ENCODE peak calls at places on chromosomes 16 and 17, in five cellular contexts. S is RPMI8226, R is RPMI7951, B is SK-MEL-5, D is heart right ventricle. Y is an unnamed sample.

GRCh38 chr17:67615736-67616135 is 102.0 kb upstream of the NOL11 start:
- DNase-seq in D (no peak), B (peak; percentile 77), S (no peak), R (peak; percentile 43), Y (peak; percentile 72)

GRCh38 chr17:50928662-50929061 is 62.5 kb upstream of the TOB1 start:
- DNase-seq in R (no peak), S (no peak), B (no peak), D (no peak), Y (no peak)

GRCh38 chr16:9521749-9522370 is 430.4 kb downstream of the HAPSTR1 start:
- DNase-seq in B (peak; percentile 69), S (no peak), R (peak; percentile 40), D (no peak), Y (peak; percentile 85)

GRCh38 chr17:76036497-76037380 is 9.6 kb upstream of the EVPL start:
- DNase-seq in B (no peak), R (no peak), S (no peak), D (no peak), Y (no peak)

GRCh38 chr17:30351730-30352129 is 17.9 kb upstream of the TMIGD1 start:
- DNase-seq in B (no peak), R (no peak), S (no peak), D (no peak), Y (no peak)

GRCh38 chr16:49641250-49641649 is 214.7 kb downstream of the ZNF423 start:
- DNase-seq in R (no peak), B (no peak), D (no peak), S (no peak), Y (no peak)

GRCh38 chr16:73231969-73232554 is 184.1 kb upstream of the ZFHX3 start:
- DNase-seq in S (no peak), R (no peak), B (no peak), D (no peak), Y (no peak)

GRCh38 chr17:61000911-61001310 is 323.3 kb downstream of the BCAS3 start:
- DNase-seq in R (peak; percentile 76), B (peak; percentile 88), S (no peak), D (no peak), Y (peak; percentile 60)

GRCh38 chr16:75382611-75383010 is 50.7 kb downstream of the CFDP1 start:
- DNase-seq in S (no peak), D (no peak), B (no peak), R (no peak), Y (no peak)

GRCh38 chr16:55653106-55653505 is 2.7 kb upstream of the SLC6A2 start:
- DNase-seq in S (no peak), D (no peak), B (no peak), R (no peak), Y (no peak)

GRCh38 chr17:69269174-69269998 is 40.8 kb upstream of the ABCA10 start:
- DNase-seq in B (peak; percentile 43), R (peak; percentile 20), S (no peak), D (peak; percentile 4), Y (peak; percentile 38)

GRCh38 chr17:42178817-42179216 is 2.1 kb downstream of the KCNH4 start:
- DNase-seq in D (no peak), S (peak; percentile 85), B (no peak), R (no peak), Y (no peak)

GRCh38 chr17:31558748-31559646 is 167.5 kb downstream of the RAB11FIP4 start:
- DNase-seq in B (peak; percentile 78), D (peak; percentile 84), R (peak; percentile 84), S (peak; percentile 81), Y (peak; percentile 72)

GRCh38 chr16:88405325-88406060 is 22.7 kb downstream of the ZNF469 start:
- DNase-seq in R (no peak), S (no peak), D (peak; percentile 29), B (no peak), Y (no peak)

GRCh38 chr16:18852647-18853046 is 51.3 kb upstream of the ARL6IP1 start:
- DNase-seq in R (no peak), D (no peak), S (no peak), B (no peak), Y (no peak)

GRCh38 chr17:45381001-45381400 is 51.7 kb downstream of the ARHGAP27 start:
- DNase-seq in S (peak; percentile 67), R (no peak), D (no peak), B (no peak), Y (no peak)

GRCh38 chr17:19288453-19288852 is 51.3 kb downstream of the EPN2 start:
- DNase-seq in B (no peak), D (no peak), S (no peak), R (no peak), Y (no peak)

GRCh38 chr17:44820631-44821196 is 9.4 kb downstream of the GJC1 start:
- DNase-seq in B (peak; percentile 97), D (no peak), R (peak; percentile 88), S (no peak), Y (peak; percentile 96)

GRCh38 chr17:45091778-45092425 is 30.8 kb downstream of the NMT1 start:
- DNase-seq in R (peak; percentile 17), S (no peak), B (no peak), D (no peak), Y (no peak)

GRCh38 chr17:83036666-83037065 is 42.7 kb upstream of the METRNL start:
- DNase-seq in S (no peak), D (no peak), B (no peak), R (no peak), Y (no peak)

GRCh38 chr17:14323522-14323981 is 22.7 kb downstream of the HS3ST3B1 start:
- DNase-seq in S (no peak), B (no peak), D (no peak), R (no peak), Y (no peak)

GRCh38 chr16:57591086-57591869 is 37.2 kb upstream of the ADGRG1 start:
- DNase-seq in R (peak; percentile 82), D (peak; percentile 74), S (peak; percentile 81), B (peak; percentile 80), Y (peak; percentile 68)

GRCh38 chr17:57943140-57943539 is 12.1 kb downstream of the CUEDC1 start:
- DNase-seq in B (no peak), D (no peak), R (peak; percentile 75), S (no peak), Y (no peak)

GRCh38 chr17:30345527-30346075 is 11.7 kb upstream of the TMIGD1 start:
- DNase-seq in D (no peak), R (no peak), S (no peak), B (no peak), Y (no peak)

GRCh38 chr16:89476811-89477261 is 13.5 kb downstream of the ANKRD11 start:
- DNase-seq in S (no peak), R (no peak), D (no peak), B (no peak), Y (no peak)

GRCh38 chr16:26594666-26595065 is 472.1 kb upstream of the C16orf82 start:
- DNase-seq in B (no peak), S (no peak), R (no peak), D (no peak), Y (no peak)

Y was measured in foreskin melanocyte.